ENCODE peak calls at places on chromosomes 4 and X, in eight cellular contexts. S is upper lobe of left lung; Y is mucosa of descending colon; E is HCT116; F is astrocyte of the spinal cord; H is neural crest cell; Q is CD8-positive, alpha-beta T cell; K is Peyer's patch. Z is an unnamed sample.

GRCh38 chr4:153143527-153144348 is 60.5 kb upstream of the TRIM2 start:
- DNase-seq in Q (no peak), F (peak; percentile 74), K (no peak), S (no peak), Y (peak; percentile 47), E (peak; percentile 51), H (no peak), Z (no peak)

GRCh38 chr4:12260453-12260852 is 831.8 kb upstream of the HS3ST1 start:
- DNase-seq in F (no peak), S (no peak), K (no peak), E (no peak), H (no peak), Y (no peak), Q (no peak), Z (no peak)

GRCh38 chr4:129641179-129641578 is 545.2 kb downstream of the C4orf33 start:
- DNase-seq in E (peak; percentile 42), S (no peak), F (peak; percentile 73), Y (no peak), H (peak; percentile 60), K (no peak), Q (no peak), Z (peak; percentile 19)

GRCh38 chrX:30981968-30982367 is 89.9 kb downstream of the FTHL17 start:
- DNase-seq in S (no peak), Q (no peak), Y (no peak), K (no peak), F (no peak), H (no peak), E (no peak), Z (no peak)

GRCh38 chrX:153441981-153442380 is 3.9 kb downstream of the TREX2 start:
- DNase-seq in H (no peak), E (no peak), F (no peak), K (no peak), S (no peak), Q (no peak), Y (no peak), Z (no peak)

GRCh38 chr4:8198906-8199593 is at the start of gene SH3TC1:
- DNase-seq in H (peak; percentile 57), Q (peak; percentile 83), Y (peak; percentile 96), K (peak; percentile 92), E (peak; percentile 46), F (peak; percentile 78), S (peak; percentile 94), Z (peak; percentile 94)

GRCh38 chr4:101279377-101279871 is 67.9 kb downstream of the PPP3CA start:
- DNase-seq in Q (no peak), H (no peak), S (no peak), E (no peak), F (peak; percentile 93), Y (no peak), K (no peak), Z (no peak)

GRCh38 chrX:154748712-154749339 is 2.1 kb downstream of the GAB3 start:
- DNase-seq in S (no peak), F (peak; percentile 60), Y (no peak), Q (peak; percentile 65), E (no peak), K (no peak), H (peak; percentile 38), Z (peak; percentile 45)

GRCh38 chrX:71128166-71128833 is 9.9 kb downstream of the MED12 start:
- DNase-seq in H (no peak), K (no peak), Y (no peak), S (no peak), Q (no peak), E (no peak), F (no peak), Z (no peak)

GRCh38 chr4:129570326-129570725 is 474.4 kb downstream of the C4orf33 start:
- DNase-seq in Y (no peak), H (no peak), S (no peak), Q (no peak), F (no peak), E (no peak), K (no peak), Z (no peak)

GRCh38 chrX:9832811-9833210 is 46.6 kb downstream of the SHROOM2 start:
- DNase-seq in Y (no peak), F (no peak), K (no peak), Q (no peak), S (no peak), H (no peak), E (no peak), Z (no peak)

GRCh38 chr4:100869266-100869665 is 351.4 kb upstream of the EMCN start:
- DNase-seq in F (no peak), Q (no peak), S (no peak), Y (no peak), K (no peak), H (no peak), E (no peak), Z (no peak)

GRCh38 chr4:13162886-13163285 is 321.3 kb downstream of the RAB28 start:
- DNase-seq in Y (no peak), E (no peak), S (no peak), F (peak; percentile 25), K (no peak), H (no peak), Q (no peak), Z (no peak)

GRCh38 chr4:48939785-48940184 is 33.2 kb upstream of the OCIAD2 start:
- DNase-seq in F (peak; percentile 94), S (no peak), K (no peak), Q (no peak), H (no peak), Y (no peak), E (no peak), Z (no peak)

GRCh38 chr4:169220446-169220845 is 50.3 kb downstream of the SH3RF1 start:
- DNase-seq in H (no peak), S (no peak), Q (no peak), K (no peak), E (no peak), F (no peak), Y (no peak), Z (no peak)

GRCh38 chr4:139440971-139441370 is 12.9 kb upstream of the RAB33B start:
- DNase-seq in F (no peak), E (no peak), K (no peak), S (no peak), H (no peak), Y (no peak), Q (no peak), Z (no peak)

GRCh38 chrX:124651031-124651430 is 304.7 kb downstream of the SH2D1A start:
- DNase-seq in H (no peak), K (no peak), Y (no peak), E (no peak), F (no peak), S (no peak), Q (no peak), Z (no peak)

GRCh38 chrX:153400146-153401132 is 711 bp downstream of the PNMA6E start:
- DNase-seq in H (peak; percentile 53), Y (peak; percentile 40), Q (peak; percentile 56), F (no peak), K (no peak), S (peak; percentile 88), E (peak; percentile 35), Z (peak; percentile 85)

GRCh38 chr4:76955187-76955586 is 5.6 kb downstream of the SEPTIN11 start:
- DNase-seq in K (no peak), E (no peak), S (no peak), Y (no peak), F (peak; percentile 58), Q (no peak), H (no peak), Z (no peak)

DNA sequence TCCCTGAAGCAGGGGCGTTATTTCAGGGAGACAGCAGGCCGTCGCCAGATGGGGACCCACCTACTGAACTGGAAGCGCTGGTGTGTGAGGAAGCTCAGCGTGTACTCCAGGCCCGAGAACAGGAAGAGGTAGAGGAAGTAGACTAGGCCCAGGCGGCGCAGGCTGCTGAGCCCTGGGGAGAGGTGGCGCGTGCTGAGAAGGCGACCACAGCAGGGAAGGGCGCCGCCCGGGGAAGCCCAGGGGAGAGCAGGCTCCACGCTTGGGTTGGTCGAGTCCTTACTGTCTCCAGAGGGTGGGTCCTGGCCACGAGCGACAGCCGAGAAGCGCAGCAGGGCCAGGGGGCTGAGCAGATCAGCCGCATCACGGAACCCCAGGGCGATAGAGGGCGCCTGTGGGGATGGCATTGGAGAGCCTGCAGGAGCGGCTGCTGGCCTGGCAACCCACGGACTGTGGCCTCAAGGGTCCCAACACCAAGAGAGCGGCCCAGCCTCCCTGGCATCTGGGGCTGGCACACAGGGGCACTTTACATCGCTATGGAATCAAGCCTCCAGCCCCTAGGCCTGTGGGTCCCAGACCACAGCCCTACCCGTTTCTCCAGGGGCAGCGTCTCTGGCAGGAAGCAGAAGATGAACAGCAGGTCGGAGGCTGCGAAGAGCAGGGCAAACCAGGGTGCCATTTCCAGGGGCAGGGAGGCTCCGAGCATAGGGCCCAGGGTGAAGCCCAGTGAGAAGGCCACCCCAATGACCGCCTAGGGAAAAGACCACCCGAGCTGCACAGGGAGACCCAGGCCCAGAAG is 31.2 kb downstream of the NOP14 start:
- DNase-seq in S (peak; percentile 91), F (no peak), K (peak; percentile 64), Q (peak; percentile 75), E (no peak), Y (peak; percentile 65), H (no peak), Z (peak; percentile 80)
- TF ChIP-seq CTCF in S (no peak), F (no peak), K (peak; percentile 14), Q (no peak), E (no peak), Y (no peak), H (no peak), Z (peak; percentile 54)

GRCh38 chrX:139167282-139167681 is 363.3 kb upstream of the F9 start:
- DNase-seq in S (no peak), E (no peak), Q (no peak), H (no peak), F (no peak), Y (no peak), K (no peak), Z (no peak)

GRCh38 chrX:139172731-139173130 is 357.8 kb upstream of the F9 start:
- DNase-seq in K (no peak), S (no peak), H (no peak), F (no peak), E (no peak), Y (no peak), Q (no peak), Z (no peak)

GRCh38 chrX:139170526-139171173 is 359.9 kb upstream of the F9 start:
- DNase-seq in H (no peak), K (no peak), F (no peak), Y (no peak), Q (no peak), S (no peak), E (no peak), Z (no peak)
- TF ChIP-seq CTCF in H (no peak), K (no peak), F (no peak), Y (no peak), Q (no peak), S (no peak), E (no peak), Z (no peak)

DNA sequence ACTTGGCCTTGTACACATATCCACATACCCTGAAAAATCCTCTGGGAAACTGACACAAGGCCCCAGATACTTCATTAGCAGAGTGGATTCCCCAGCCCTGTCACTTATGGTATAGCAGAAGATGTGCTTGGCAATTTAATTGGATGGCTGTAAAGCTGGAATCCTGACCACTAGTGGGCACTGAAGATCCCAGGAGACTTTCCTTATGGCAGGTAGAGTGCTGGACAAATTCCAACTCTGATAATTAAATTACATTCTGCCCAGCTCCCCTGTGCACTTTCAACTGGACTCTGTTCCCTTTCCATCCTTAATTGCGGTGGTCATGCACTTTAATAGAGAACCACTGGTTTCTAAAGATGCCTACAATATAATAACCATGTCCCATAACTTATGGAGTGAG is 119.8 kb downstream of the DCK start:
- DNase-seq in Y (no peak), F (no peak), H (no peak), K (no peak), E (peak; percentile 19), S (no peak), Q (no peak), Z (no peak)
- TF ChIP-seq CTCF in Y (no peak), F (peak; percentile 6), H (peak; percentile 33), K (peak; percentile 15), E (peak; percentile 66), S (no peak), Q (no peak), Z (no peak)

GRCh38 chr4:18389118-18389517 is 367.6 kb upstream of the LCORL start:
- DNase-seq in Q (no peak), F (no peak), H (no peak), E (no peak), S (no peak), Y (no peak), K (no peak), Z (no peak)
- TF ChIP-seq CTCF in Q (no peak), F (no peak), H (no peak), E (no peak), S (no peak), Y (no peak), K (no peak), Z (no peak)